ENCODE peak calls at places on chromosomes 13 and 19, in nine cellular contexts. J, T, B, V, U, S, N, O and E are unnamed samples.

GRCh38 chr19:3178973-3179738 is 587 bp downstream of the S1PR4 start:
- DNase-seq in N (peak), V (no peak), S (no peak), U (peak), B (no peak), J (no peak), O (no peak), T (peak), E (peak)

GRCh38 chr13:79405501-79405830 is 589 bp downstream of the RBM26 start:
- DNase-seq in V (peak), O (no peak), U (no peak), S (no peak), B (no peak), T (no peak), J (peak), N (no peak), E (peak)

GRCh38 chr13:24741791-24742190 is 22.2 kb upstream of the RNF17 start:
- DNase-seq in O (no peak), B (no peak), U (no peak), N (no peak), S (no peak), J (no peak), V (peak), T (no peak), E (no peak)

GRCh38 chr19:54172764-54173699 is at the start of gene TMC4:
- DNase-seq in O (peak), S (peak), B (no peak), N (no peak), J (no peak), V (no peak), T (no peak), U (no peak), E (no peak)

GRCh38 chr13:110915057-110915873 is at the start of gene ANKRD10:
- DNase-seq in B (peak), U (peak), V (peak), T (peak), O (peak), J (peak), S (peak), N (peak), E (peak)

GRCh38 chr19:52343548-52343947 is 7.5 kb downstream of the ZNF610 start:
- DNase-seq in U (peak), V (peak), B (no peak), J (peak), T (peak), S (peak), N (peak), O (peak), E (no peak)

GRCh38 chr13:97257800-97258799 is 36.0 kb downstream of the MBNL2 start:
- DNase-seq in O (no peak), J (peak), V (no peak), U (peak), T (no peak), S (no peak), N (peak), B (peak), E (peak)

GRCh38 chr13:26202365-26202972 is 19.6 kb downstream of the RNF6 start:
- DNase-seq in V (no peak), N (no peak), T (no peak), O (no peak), S (no peak), J (peak), B (no peak), U (no peak), E (no peak)

GRCh38 chr13:76600086-76600485 is 286.1 kb downstream of the KCTD12 start:
- DNase-seq in S (no peak), J (peak), O (no peak), B (peak), T (no peak), N (no peak), V (no peak), U (no peak), E (no peak)

GRCh38 chr19:11505504-11506100 is at the start of gene ZNF653:
- DNase-seq in V (peak), S (peak), B (peak), O (peak), U (peak), N (peak), T (peak), J (peak), E (peak)

GRCh38 chr19:7337380-7338194 is 11.2 kb upstream of the ARHGEF18 start:
- DNase-seq in U (no peak), B (no peak), T (peak), V (no peak), J (peak), N (peak), O (no peak), S (no peak), E (no peak)

GRCh38 chr13:106680796-106681482 is 113.0 kb upstream of the ARGLU1 start:
- DNase-seq in B (no peak), U (no peak), J (no peak), O (no peak), V (no peak), T (no peak), S (no peak), N (peak), E (no peak)

GRCh38 chr13:93446256-93446655 is 219.6 kb downstream of the GPC6 start:
- DNase-seq in U (no peak), T (no peak), O (no peak), J (no peak), V (no peak), B (no peak), S (no peak), N (no peak), E (no peak)

GRCh38 chr13:76129305-76130040 is 493.3 kb downstream of the LMO7 start:
- DNase-seq in J (no peak), S (no peak), T (no peak), O (no peak), V (peak), N (no peak), B (no peak), U (no peak), E (peak)

GRCh38 chr19:20165971-20166592 is 932 bp upstream of the ZNF486 start:
- DNase-seq in N (no peak), U (no peak), J (no peak), T (no peak), V (no peak), O (no peak), B (no peak), S (no peak), E (no peak)

GRCh38 chr13:47211106-47211505 is 314.3 kb upstream of the HTR2A start:
- DNase-seq in B (peak), N (no peak), O (no peak), T (no peak), V (no peak), U (no peak), J (peak), S (no peak), E (no peak)

GRCh38 chr13:19587635-19588300 is 26.4 kb upstream of the TPTE2 start:
- DNase-seq in S (no peak), J (peak), N (peak), V (peak), U (no peak), T (peak), B (peak), O (no peak), E (no peak)

GRCh38 chr19:39038098-39038497 is 5.7 kb upstream of the FBXO27 start:
- DNase-seq in N (peak), U (no peak), B (peak), S (peak), J (peak), T (no peak), V (peak), O (peak), E (no peak)

GRCh38 chr19:31249217-31249616 is 100.0 kb downstream of the TSHZ3 start:
- DNase-seq in U (no peak), J (no peak), S (no peak), B (no peak), N (no peak), V (no peak), O (no peak), T (no peak), E (no peak)

GRCh38 chr19:55437410-55437809 is 5.7 kb downstream of the SHISA7 start:
- DNase-seq in V (peak), O (peak), T (peak), B (peak), S (peak), N (peak), U (no peak), J (peak), E (no peak)

GRCh38 chr13:46961719-46962118 is 64.9 kb upstream of the HTR2A start:
- DNase-seq in T (no peak), J (peak), V (no peak), N (peak), S (no peak), U (no peak), B (peak), O (no peak), E (no peak)

GRCh38 chr13:99357149-99357596 is 50.0 kb upstream of the GPR183 start:
- DNase-seq in V (no peak), J (no peak), N (no peak), S (no peak), O (no peak), T (peak), U (no peak), B (peak), E (no peak)

GRCh38 chr13:84430015-84430414 is 547.7 kb upstream of the SLITRK1 start:
- DNase-seq in U (no peak), N (no peak), O (no peak), B (no peak), S (no peak), V (no peak), T (no peak), J (peak), E (no peak)

GRCh38 chr13:77328819-77329132 is 1.9 kb upstream of the MYCBP2 start:
- DNase-seq in S (no peak), T (no peak), J (no peak), B (no peak), O (no peak), U (no peak), N (no peak), V (no peak), E (no peak)

GRCh38 chr13:98576215-98576945 is 527 bp downstream of the STK24 start:
- DNase-seq in J (no peak), O (peak), S (no peak), U (peak), T (peak), V (peak), N (peak), B (no peak), E (peak)

GRCh38 chr13:96141032-96141431 is 51.1 kb downstream of the HS6ST3 start:
- DNase-seq in J (peak), O (no peak), T (no peak), B (peak), S (no peak), U (no peak), N (peak), V (peak), E (no peak)

GRCh38 chr13:84433024-84433423 is 550.8 kb upstream of the SLITRK1 start:
- DNase-seq in T (no peak), J (peak), N (no peak), V (no peak), B (peak), U (no peak), O (no peak), S (no peak), E (no peak)

GRCh38 chr19:39507715-39508364 is 7.1 kb upstream of the SELENOV start:
- DNase-seq in B (no peak), U (no peak), V (no peak), N (no peak), T (no peak), J (no peak), S (no peak), O (no peak), E (no peak)